ENCODE peak calls at places on chromosomes 1 and 21, in four cellular contexts. One of them, this sample, is unnamed.

GRCh38 chr1:164051791-164052190 is 507.2 kb upstream of the PBX1 start:
- DNase-seq in H1: no peak
- DNase-seq in GM12878: no peak
- DNase-seq in SK-N-SH: no peak
- DNase-seq in this sample: no peak

GRCh38 chr1:222529181-222529580 is 18.7 kb downstream of the HHIPL2 start:
- DNase-seq in GM12878: no peak
- DNase-seq in SK-N-SH: no peak
- DNase-seq in H1: no peak
- DNase-seq in this sample: no peak

GRCh38 chr21:14956826-14957225 is 108.0 kb downstream of the NRIP1 start:
- DNase-seq in H1: no peak
- DNase-seq in GM12878: no peak
- DNase-seq in SK-N-SH: no peak
- DNase-seq in this sample: no peak

GRCh38 chr1:51203121-51203873 is 32.8 kb upstream of the RNF11 start:
- DNase-seq in GM12878: peak; percentile 24
- DNase-seq in H1: no peak
- DNase-seq in SK-N-SH: peak; percentile 30
- DNase-seq in this sample: no peak

GRCh38 chr1:31570228-31570627 is 6.1 kb upstream of the TINAGL1 start:
- DNase-seq in GM12878: no peak
- DNase-seq in H1: no peak
- DNase-seq in SK-N-SH: no peak
- DNase-seq in this sample: no peak

GRCh38 chr1:90452491-90452890 is 264.6 kb downstream of the BARHL2 start:
- DNase-seq in GM12878: no peak
- DNase-seq in SK-N-SH: no peak
- DNase-seq in H1: no peak
- DNase-seq in this sample: no peak

GRCh38 chr1:181135462-181135781 is 46.9 kb downstream of the IER5 start:
- DNase-seq in GM12878: no peak
- DNase-seq in H1: no peak
- DNase-seq in SK-N-SH: peak; percentile 68
- DNase-seq in this sample: no peak

GRCh38 chr1:47809301-47810084 is 187.7 kb downstream of the TRABD2B start:
- DNase-seq in SK-N-SH: no peak
- DNase-seq in GM12878: no peak
- DNase-seq in H1: no peak
- DNase-seq in this sample: peak; percentile 21

GRCh38 chr1:69967245-69967766 is 238.1 kb downstream of the LRRC40 start:
- DNase-seq in SK-N-SH: no peak
- DNase-seq in GM12878: no peak
- DNase-seq in H1: no peak
- DNase-seq in this sample: no peak
- TF ChIP-seq TCF12 in SK-N-SH: peak; percentile 67
- TF ChIP-seq TCF12 in GM12878: no peak
- TF ChIP-seq TCF12 in H1: no peak
- TF ChIP-seq TCF12 in this sample: no peak

GRCh38 chr1:207097871-207098324 is 6.1 kb upstream of the C4BPA start:
- DNase-seq in H1: no peak
- DNase-seq in GM12878: peak; percentile 67
- DNase-seq in SK-N-SH: no peak
- DNase-seq in this sample: no peak
- TF ChIP-seq TCF12 in H1: no peak
- TF ChIP-seq TCF12 in GM12878: no peak
- TF ChIP-seq TCF12 in SK-N-SH: no peak
- TF ChIP-seq TCF12 in this sample: no peak

GRCh38 chr1:228733576-228733975 is 1.7 kb upstream of the RHOU start:
- DNase-seq in GM12878: no peak
- DNase-seq in H1: no peak
- DNase-seq in SK-N-SH: no peak
- DNase-seq in this sample: no peak

GRCh38 chr1:228737613-228738012 is 2.3 kb downstream of the RHOU start:
- DNase-seq in SK-N-SH: no peak
- DNase-seq in H1: no peak
- DNase-seq in GM12878: no peak
- DNase-seq in this sample: no peak

GRCh38 chr1:228736844-228737415 is 1.7 kb downstream of the RHOU start:
- DNase-seq in H1: no peak
- DNase-seq in SK-N-SH: no peak
- DNase-seq in GM12878: no peak
- DNase-seq in this sample: no peak

GRCh38 chr1:228734881-228735801 is at the start of gene RHOU:
- DNase-seq in H1: no peak
- DNase-seq in GM12878: no peak
- DNase-seq in SK-N-SH: peak; percentile 95
- DNase-seq in this sample: peak; percentile 20

GRCh38 chr1:228735871-228736586 is 750 bp downstream of the RHOU start:
- DNase-seq in GM12878: no peak
- DNase-seq in SK-N-SH: no peak
- DNase-seq in H1: no peak
- DNase-seq in this sample: no peak
- TF ChIP-seq TCF12 in GM12878: no peak
- TF ChIP-seq TCF12 in SK-N-SH: no peak
- TF ChIP-seq TCF12 in H1: no peak
- TF ChIP-seq TCF12 in this sample: no peak

DNA sequence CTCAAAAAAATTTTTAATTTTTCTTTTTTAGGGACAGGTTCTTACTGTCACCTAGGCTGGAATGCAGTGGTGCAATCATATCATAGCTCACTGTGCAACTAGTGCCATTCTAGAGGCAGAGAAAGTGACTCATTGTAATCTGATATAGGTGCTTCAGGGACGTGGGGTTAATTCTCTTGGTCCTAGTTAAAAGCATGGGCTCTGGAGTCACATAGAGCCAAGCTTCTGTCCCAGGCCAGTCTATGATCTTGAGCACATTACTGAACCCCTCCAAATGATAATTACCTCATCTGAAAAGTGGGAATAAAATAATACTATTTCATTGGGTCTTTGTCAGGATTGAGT is 1.1 kb upstream of the ADIPOR1 start:
- DNase-seq in SK-N-SH: no peak
- DNase-seq in GM12878: no peak
- DNase-seq in H1: no peak
- DNase-seq in this sample: peak; percentile 74
- TF ChIP-seq TCF12 in SK-N-SH: no peak
- TF ChIP-seq TCF12 in GM12878: no peak
- TF ChIP-seq TCF12 in H1: no peak
- TF ChIP-seq TCF12 in this sample: no peak

GRCh38 chr1:55278378-55278777 is 63.2 kb upstream of the USP24 start:
- DNase-seq in GM12878: no peak
- DNase-seq in SK-N-SH: no peak
- DNase-seq in H1: no peak
- DNase-seq in this sample: peak; percentile 27
- TF ChIP-seq TCF12 in GM12878: no peak
- TF ChIP-seq TCF12 in SK-N-SH: no peak
- TF ChIP-seq TCF12 in H1: no peak
- TF ChIP-seq TCF12 in this sample: no peak

GRCh38 chr1:86848654-86849053 is 65.3 kb downstream of the SELENOF start:
- DNase-seq in GM12878: no peak
- DNase-seq in SK-N-SH: no peak
- DNase-seq in H1: no peak
- DNase-seq in this sample: no peak

GRCh38 chr1:86846166-86846647 is 67.7 kb downstream of the SELENOF start:
- DNase-seq in GM12878: no peak
- DNase-seq in H1: no peak
- DNase-seq in SK-N-SH: peak; percentile 7
- DNase-seq in this sample: no peak

GRCh38 chr1:86852737-86853408 is 61.1 kb downstream of the SELENOF start:
- DNase-seq in H1: no peak
- DNase-seq in GM12878: no peak
- DNase-seq in SK-N-SH: no peak
- DNase-seq in this sample: peak; percentile 59

GRCh38 chr1:86852289-86852688 is 61.6 kb downstream of the SELENOF start:
- DNase-seq in SK-N-SH: no peak
- DNase-seq in GM12878: no peak
- DNase-seq in H1: no peak
- DNase-seq in this sample: no peak

DNA sequence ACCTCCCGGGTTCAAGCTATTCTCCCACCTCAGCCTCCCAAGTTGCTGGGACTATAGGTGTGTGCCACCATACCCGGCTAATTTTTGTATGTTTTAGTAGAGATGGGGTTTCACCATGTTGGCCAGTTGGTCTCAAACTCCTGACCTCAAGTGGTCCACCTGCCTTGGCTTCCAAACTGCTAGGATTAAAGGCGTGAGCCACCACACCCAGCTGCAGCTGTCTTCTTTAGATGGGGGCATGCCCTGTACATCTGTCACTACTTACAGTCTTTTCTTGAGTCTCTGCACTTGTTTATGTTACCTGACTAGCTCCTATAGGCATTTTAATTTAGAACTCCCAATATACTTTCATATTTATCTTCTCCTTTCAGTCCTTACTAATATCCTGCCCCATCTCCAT is 64.2 kb downstream of the SELENOF start:
- DNase-seq in GM12878: no peak
- DNase-seq in H1: no peak
- DNase-seq in SK-N-SH: no peak
- DNase-seq in this sample: no peak
- TF ChIP-seq TCF12 in GM12878: no peak
- TF ChIP-seq TCF12 in H1: no peak
- TF ChIP-seq TCF12 in SK-N-SH: no peak
- TF ChIP-seq TCF12 in this sample: no peak

DNA sequence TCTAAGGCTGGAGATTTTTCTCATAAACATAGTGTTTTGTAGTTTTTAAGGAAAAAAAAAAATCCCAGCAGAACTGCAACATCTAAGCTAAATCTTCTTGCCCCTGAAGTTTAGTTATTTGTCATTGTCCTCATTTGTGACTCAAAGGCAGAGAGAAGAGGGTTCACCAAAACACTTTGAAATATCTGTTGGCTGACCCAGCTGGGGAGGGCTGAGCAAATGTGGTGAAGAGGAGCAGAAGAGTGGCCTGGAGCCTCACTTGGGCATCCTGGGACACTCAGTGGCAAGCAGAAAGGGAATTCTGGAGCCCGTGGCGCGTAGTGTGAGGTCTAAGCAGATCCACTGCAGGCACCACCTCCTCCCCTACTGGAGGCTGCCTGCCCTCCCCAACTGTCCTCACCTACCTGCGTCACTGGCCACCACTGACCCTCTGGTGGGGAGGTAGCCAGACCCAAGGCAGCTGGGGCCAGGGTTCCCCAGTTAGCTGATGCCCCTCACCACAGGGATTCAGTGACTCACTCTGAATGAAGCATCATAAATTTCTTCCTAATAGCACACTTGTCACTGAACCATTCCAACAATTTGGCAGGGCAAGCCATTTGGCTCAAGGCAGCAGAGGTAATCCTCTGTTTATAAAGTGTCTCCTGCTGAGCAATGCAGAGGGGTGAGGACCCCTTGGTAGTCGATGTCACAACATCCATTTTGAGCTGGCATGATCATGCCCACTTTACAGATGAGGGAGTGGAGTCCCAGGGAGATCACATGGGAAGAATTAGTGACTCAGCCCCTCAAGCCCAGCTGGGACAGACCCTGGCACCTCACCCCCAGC is 80.2 kb downstream of the NENF start:
- DNase-seq in GM12878: no peak
- DNase-seq in SK-N-SH: no peak
- DNase-seq in H1: no peak
- DNase-seq in this sample: no peak
- TF ChIP-seq TCF12 in GM12878: no peak
- TF ChIP-seq TCF12 in SK-N-SH: no peak
- TF ChIP-seq TCF12 in H1: no peak
- TF ChIP-seq TCF12 in this sample: no peak

This sample was measured in HepG2.